ENCODE peak calls at places on chromosomes 12 and 14, in seven cellular contexts. R is stomach, B is GM23338, P is SK-N-SH, N is HCT116, L is prostate gland, Z is GM12892. F is an unnamed sample.

GRCh38 chr12:68809190-68810026 is 1.4 kb downstream of the MDM2 start:
- DNase-seq in R (no peak), B (no peak), P (no peak), N (no peak), L (no peak), Z (no peak), F (no peak)

GRCh38 chr14:105859717-105860614 is 333.6 kb downstream of the TMEM121 start:
- DNase-seq in R (peak; percentile 25), B (no peak), P (no peak), N (no peak), L (no peak), Z (no peak), F (no peak)

GRCh38 chr14:74583689-74584434 is 28.2 kb downstream of the LTBP2 start:
- DNase-seq in R (no peak), B (no peak), P (no peak), N (peak; percentile 69), L (no peak), Z (no peak), F (no peak)

GRCh38 chr12:121773011-121773777 is 20.3 kb downstream of the RHOF start:
- DNase-seq in R (peak; percentile 79), B (peak; percentile 88), P (peak; percentile 91), N (peak; percentile 64), L (peak; percentile 60), Z (peak; percentile 95), F (peak; percentile 95)

GRCh38 chr14:59020382-59020781 is 168.1 kb upstream of the DAAM1 start:
- DNase-seq in R (no peak), B (peak; percentile 52), P (peak; percentile 8), N (peak; percentile 18), L (no peak), Z (no peak), F (no peak)

GRCh38 chr14:30826070-30826469 is 48.3 kb upstream of the COCH start:
- DNase-seq in R (no peak), B (no peak), P (no peak), N (no peak), L (no peak), Z (no peak), F (no peak)

GRCh38 chr12:59632408-59632807 is 36.6 kb downstream of the SLC16A7 start:
- DNase-seq in R (no peak), B (no peak), P (no peak), N (no peak), L (no peak), Z (no peak), F (no peak)

GRCh38 chr12:121428883-121429282 is 29.0 kb downstream of the RNF34 start:
- DNase-seq in R (no peak), B (no peak), P (no peak), N (no peak), L (no peak), Z (no peak), F (no peak)

GRCh38 chr12:6606331-6607131 is 648 bp downstream of the CHD4 start:
- DNase-seq in R (peak; percentile 59), B (peak; percentile 63), P (peak; percentile 72), N (no peak), L (peak; percentile 38), Z (peak; percentile 50), F (no peak)

GRCh38 chr12:51381226-51382079 is 9.8 kb downstream of the GALNT6 start:
- DNase-seq in R (no peak), B (no peak), P (no peak), N (no peak), L (no peak), Z (no peak), F (no peak)

GRCh38 chr14:92121207-92121669 is 268 bp downstream of the NDUFB1 start:
- DNase-seq in R (peak; percentile 39), B (peak; percentile 56), P (no peak), N (no peak), L (peak; percentile 25), Z (no peak), F (no peak)

GRCh38 chr14:69428289-69428998 is 30.0 kb downstream of the SLC39A9 start:
- DNase-seq in R (no peak), B (no peak), P (no peak), N (no peak), L (no peak), Z (no peak), F (no peak)

GRCh38 chr12:86376052-86376451 is 119.9 kb upstream of the MGAT4C start:
- DNase-seq in R (no peak), B (peak; percentile 64), P (peak; percentile 17), N (peak; percentile 3), L (no peak), Z (no peak), F (no peak)

GRCh38 chr12:82912406-82912805 is 225.7 kb downstream of the TMTC2 start:
- DNase-seq in R (no peak), B (no peak), P (no peak), N (no peak), L (no peak), Z (no peak), F (no peak)

GRCh38 chr12:1773937-1774655 is 46.3 kb upstream of the LRTM2 start:
- DNase-seq in R (no peak), B (no peak), P (no peak), N (no peak), L (peak; percentile 37), Z (no peak), F (no peak)

GRCh38 chr14:73623504-73623903 is 11.2 kb downstream of the ACOT6 start:
- DNase-seq in R (no peak), B (peak; percentile 72), P (no peak), N (no peak), L (no peak), Z (no peak), F (no peak)

GRCh38 chr14:88551094-88551870 is 3.5 kb downstream of the PTPN21 start:
- DNase-seq in R (peak; percentile 85), B (peak; percentile 93), P (peak; percentile 88), N (peak; percentile 58), L (peak; percentile 75), Z (no peak), F (peak; percentile 41)

DNA sequence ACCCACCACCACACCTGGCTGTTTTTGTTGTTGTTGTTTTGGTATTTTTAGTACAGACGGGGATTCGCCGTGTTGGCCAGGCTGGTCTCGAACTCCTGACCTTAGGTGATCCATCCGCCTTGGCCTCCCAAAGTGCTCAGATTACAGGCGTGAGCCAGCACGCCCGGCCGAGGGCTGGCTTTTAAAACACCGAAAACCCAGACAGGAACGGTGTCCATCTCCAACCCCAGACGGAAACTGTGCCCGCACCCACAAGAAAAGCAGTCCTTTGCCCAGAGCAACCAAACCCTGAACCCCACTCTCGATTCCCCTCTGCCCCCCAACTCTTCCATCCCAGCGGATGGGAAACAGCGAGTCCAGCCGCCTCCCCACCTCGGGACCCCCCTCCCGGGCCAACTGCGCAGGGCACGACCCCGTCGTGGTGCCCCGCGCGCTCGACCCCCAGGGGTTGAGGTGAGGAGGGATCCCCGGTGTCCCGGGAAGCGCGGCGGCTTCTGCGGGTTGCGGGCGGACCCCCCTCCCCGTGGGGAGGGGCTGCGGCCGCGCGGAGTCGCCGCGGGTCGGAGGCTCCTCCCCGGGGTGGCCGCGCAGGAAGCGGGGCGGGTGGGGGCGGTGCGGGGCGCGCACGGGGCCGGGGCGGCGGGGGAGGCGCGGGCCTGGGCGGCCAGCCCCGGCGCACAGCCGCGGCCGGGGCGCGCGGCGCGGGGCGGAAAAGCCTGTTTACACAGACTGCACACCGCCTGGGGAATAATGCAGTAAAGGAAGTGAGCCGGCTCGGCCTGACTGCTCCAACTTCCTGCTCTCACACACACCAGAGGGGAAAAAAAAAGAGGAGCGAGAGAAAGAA is at the start of gene ELK3:
- DNase-seq in R (peak; percentile 73), B (peak; percentile 67), P (peak; percentile 94), N (no peak), L (peak; percentile 46), Z (peak; percentile 46), F (peak; percentile 56)
- TF ChIP-seq POLR2AphosphoS5 in R (peak; percentile 62), B (peak; percentile 29), P (peak; percentile 32), N (peak; percentile 12), L (no peak), Z (no peak), F (no peak)

DNA sequence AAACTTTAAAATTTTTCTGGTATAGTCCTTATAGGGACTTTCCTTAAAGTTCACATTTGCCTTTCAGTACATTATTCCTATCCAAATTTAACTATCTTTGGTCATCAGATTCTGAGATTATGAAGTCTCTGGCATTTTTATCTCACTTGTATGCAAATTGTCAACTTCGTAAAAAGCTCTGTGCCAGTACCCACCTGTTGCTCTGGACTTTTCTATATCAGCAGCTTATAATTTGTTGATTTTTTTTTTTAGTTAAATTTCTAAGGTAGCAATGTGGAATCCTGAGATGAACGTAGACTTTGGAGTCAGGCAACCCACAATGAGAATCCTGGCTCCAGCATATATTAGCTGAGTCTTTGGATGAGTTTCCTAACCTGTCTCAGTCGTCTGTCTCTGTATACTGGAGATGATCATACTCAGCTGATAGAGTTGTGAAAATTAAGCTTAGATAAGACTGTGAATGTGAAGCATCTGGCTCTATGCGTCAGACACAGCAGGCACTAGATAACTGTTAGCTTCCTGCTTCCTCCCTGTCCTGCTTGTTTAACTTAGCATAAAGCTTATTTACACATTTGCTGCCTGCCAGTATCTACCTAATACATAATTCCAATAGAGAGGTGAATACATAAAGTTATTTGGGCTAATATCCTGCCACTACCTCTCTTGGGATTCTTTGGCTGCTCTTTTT is 59.8 kb downstream of the MARK3 start:
- DNase-seq in R (no peak), B (peak; percentile 17), P (peak; percentile 35), N (no peak), L (no peak), Z (no peak), F (no peak)
- TF ChIP-seq POLR2AphosphoS5 in R (no peak), B (no peak), P (no peak), N (no peak), L (peak; percentile 35), Z (no peak), F (no peak)

DNA sequence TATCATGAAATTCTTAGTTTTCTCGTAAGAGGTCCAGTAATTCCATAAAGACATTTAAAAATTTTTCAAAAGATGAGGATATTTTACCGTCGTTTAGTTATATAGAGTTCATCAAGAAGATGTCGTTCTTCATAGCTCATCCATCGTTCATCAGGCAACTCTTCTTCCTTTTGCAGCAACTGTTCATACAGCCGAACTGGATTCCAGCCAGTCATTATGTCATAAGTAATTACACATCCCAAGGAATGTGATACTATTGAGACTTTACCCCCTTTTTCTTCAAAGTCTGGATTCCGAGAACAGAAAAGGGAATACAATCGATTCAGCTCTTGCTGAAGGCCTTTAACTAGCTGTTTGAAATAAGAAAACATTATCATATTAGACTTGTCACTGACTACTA is 90.3 kb downstream of the DDHD1 start:
- DNase-seq in R (no peak), B (no peak), P (no peak), N (no peak), L (no peak), Z (no peak), F (no peak)
- TF ChIP-seq POLR2AphosphoS5 in R (no peak), B (no peak), P (no peak), N (no peak), L (no peak), Z (no peak), F (no peak)

DNA sequence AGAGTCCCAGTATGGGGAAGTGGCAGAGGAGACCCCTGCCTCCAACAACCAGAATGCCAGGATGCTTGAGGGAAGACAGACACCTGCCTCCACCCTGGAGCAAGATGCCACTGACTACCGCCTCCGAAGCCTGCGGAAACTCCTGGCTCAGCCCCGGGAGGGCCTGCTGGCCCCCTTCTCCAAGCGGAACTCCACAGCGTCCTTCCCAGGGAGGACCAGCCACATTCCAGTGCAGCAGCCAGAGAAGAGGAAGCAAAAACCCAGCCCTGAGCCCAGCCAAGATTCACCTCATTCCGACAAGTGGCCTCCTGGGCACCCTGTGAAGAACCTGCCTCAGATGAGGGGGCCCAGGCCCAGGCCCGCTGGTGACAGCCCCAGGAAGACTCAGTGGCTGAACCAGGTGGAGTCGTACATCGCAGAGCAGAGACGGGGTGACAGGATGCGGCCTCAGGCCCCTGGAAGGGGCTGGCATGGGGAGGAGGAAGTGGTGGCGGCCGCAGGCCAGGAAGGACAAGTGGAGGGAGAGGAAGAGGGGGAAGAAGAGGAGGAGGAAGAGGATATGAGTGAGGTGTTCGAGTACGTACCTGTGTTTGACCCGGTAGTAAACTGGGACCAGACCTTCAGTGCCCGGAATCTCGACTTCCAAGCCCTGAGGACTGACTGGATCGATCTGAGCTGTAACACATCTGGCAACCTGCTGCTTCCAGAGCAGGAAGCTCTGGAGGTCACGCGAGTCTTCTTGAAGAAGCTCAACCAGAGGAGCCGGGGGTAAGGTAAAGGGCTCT is 93.7 kb downstream of the B4GALNT3 start:
- DNase-seq in R (no peak), B (no peak), P (no peak), N (no peak), L (no peak), Z (no peak), F (no peak)
- TF ChIP-seq POLR2AphosphoS5 in R (no peak), B (no peak), P (no peak), N (no peak), L (no peak), Z (no peak), F (no peak)